ENCODE peak calls at places on chromosome 10, in five cellular contexts. D is upper lobe of left lung; I is thyroid gland; S is HCT116; Q is CD8-positive, alpha-beta memory T cell. E is an unnamed sample.

GRCh38 chr10:111347386-111348005 is 270.7 kb downstream of the ADRA2A start:
- DNase-seq in Q (no peak), I (peak; percentile 52), S (no peak), D (peak; percentile 76), E (no peak)

GRCh38 chr10:105026566-105026965 is 385.5 kb downstream of the SORCS3 start:
- DNase-seq in S (no peak), Q (no peak), I (no peak), D (no peak), E (no peak)

GRCh38 chr10:90855126-90855525 is 2.7 kb downstream of the HTR7 start:
- DNase-seq in D (no peak), Q (no peak), S (no peak), I (no peak), E (no peak)

GRCh38 chr10:60549686-60550085 is 160.0 kb upstream of the ANK3 start:
- DNase-seq in S (peak; percentile 28), Q (no peak), D (no peak), I (no peak), E (no peak)

GRCh38 chr10:74544106-74544505 is 282.3 kb upstream of the KAT6B start:
- DNase-seq in D (no peak), Q (no peak), S (no peak), I (no peak), E (peak; percentile 9)

GRCh38 chr10:132391372-132392020 is 5.5 kb upstream of the PWWP2B start:
- DNase-seq in S (no peak), Q (no peak), I (no peak), D (peak; percentile 8), E (no peak)

GRCh38 chr10:114404171-114405010 is at the start of gene AFAP1L2:
- DNase-seq in I (peak; percentile 71), D (no peak), S (no peak), Q (no peak), E (no peak)

GRCh38 chr10:105742184-105742583 is 1101.1 kb downstream of the SORCS3 start:
- DNase-seq in Q (no peak), S (no peak), I (no peak), D (no peak), E (no peak)

GRCh38 chr10:71255817-71256660 is 43.7 kb downstream of the UNC5B start:
- DNase-seq in Q (no peak), S (peak; percentile 56), D (peak; percentile 77), I (no peak), E (no peak)

GRCh38 chr10:36280396-36280795 is 638.3 kb upstream of the FZD8 start:
- DNase-seq in D (no peak), Q (no peak), S (no peak), I (no peak), E (no peak)

GRCh38 chr10:110357252-110357780 is 52.6 kb upstream of the SMNDC1 start:
- DNase-seq in S (peak; percentile 34), Q (peak; percentile 40), I (no peak), D (no peak), E (no peak)

GRCh38 chr10:74827694-74828093 is 1.3 kb downstream of the KAT6B start:
- DNase-seq in I (no peak), Q (no peak), D (no peak), S (no peak), E (no peak)

GRCh38 chr10:13483951-13484350 is 44.9 kb downstream of the BEND7 start:
- DNase-seq in I (peak; percentile 61), S (no peak), D (no peak), Q (no peak), E (no peak)

GRCh38 chr10:31587691-31588090 is 268.7 kb downstream of the ZEB1 start:
- DNase-seq in S (no peak), I (no peak), Q (no peak), D (no peak), E (no peak)

GRCh38 chr10:1515780-1516491 is 221.4 kb downstream of the ADARB2 start:
- DNase-seq in Q (no peak), I (no peak), D (no peak), S (no peak), E (no peak)

GRCh38 chr10:96991313-96991841 is 159.3 kb downstream of the LCOR start:
- DNase-seq in S (no peak), D (no peak), I (peak; percentile 27), Q (no peak), E (no peak)

GRCh38 chr10:25029519-25029918 is 13.1 kb downstream of the THNSL1 start:
- DNase-seq in S (no peak), D (no peak), Q (no peak), I (no peak), E (no peak)

GRCh38 chr10:30583778-30584415 is 45.7 kb downstream of the LYZL2 start:
- DNase-seq in Q (no peak), S (peak; percentile 57), D (peak; percentile 83), I (peak; percentile 78), E (no peak)

GRCh38 chr10:91163709-91164474 is 56.6 kb upstream of the PCGF5 start:
- DNase-seq in I (peak; percentile 67), D (peak; percentile 74), Q (peak; percentile 60), S (peak; percentile 15), E (no peak)

GRCh38 chr10:51918451-51918850 is 219.1 kb upstream of the CSTF2T start:
- DNase-seq in S (no peak), Q (no peak), D (no peak), I (no peak), E (no peak)

GRCh38 chr10:102546606-102547310 is 43.0 kb downstream of the SUFU start:
- DNase-seq in S (no peak), Q (no peak), D (no peak), I (no peak), E (no peak)

GRCh38 chr10:30422981-30423654 is 10.9 kb upstream of the MAP3K8 start:
- DNase-seq in Q (no peak), S (no peak), I (peak; percentile 68), D (peak; percentile 78), E (no peak)

GRCh38 chr10:49272251-49273081 is 26.5 kb upstream of the C10orf71 start:
- DNase-seq in D (no peak), S (no peak), I (no peak), Q (no peak), E (no peak)

GRCh38 chr10:94137747-94138146 is 144.0 kb downstream of the PLCE1 start:
- DNase-seq in D (no peak), S (no peak), I (no peak), Q (no peak), E (no peak)

GRCh38 chr10:23291551-23292334 is 52.9 kb downstream of the C10orf67 start:
- DNase-seq in Q (no peak), D (no peak), S (no peak), I (no peak), E (no peak)

DNA sequence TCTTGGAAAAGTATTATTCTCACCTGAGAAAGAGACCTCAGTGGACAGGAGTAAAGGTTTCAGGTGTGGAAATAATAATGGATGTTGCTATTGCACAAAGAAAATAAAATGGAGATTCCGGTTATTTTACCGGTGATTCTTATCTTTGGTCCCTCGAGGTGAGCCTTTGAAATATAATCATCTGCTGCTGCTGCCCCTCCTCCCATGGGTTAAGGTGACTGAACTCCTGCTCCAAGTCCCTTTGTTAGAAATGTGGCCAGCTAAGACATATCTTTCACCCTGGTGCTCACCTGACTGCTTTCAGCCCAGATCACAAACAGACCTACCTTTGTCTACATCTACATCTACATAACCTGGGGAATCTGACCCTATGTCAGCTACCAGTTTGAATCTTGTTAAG is 5.7 kb downstream of the CUBN start:
- DNase-seq in S (no peak), I (no peak), Q (no peak), D (no peak), E (no peak)
- H3K27ac ChIP-seq in S (no peak overlapping the region), I (no peak overlapping the region), Q (no peak overlapping the region), D (no peak overlapping the region), E (no peak overlapping the region)

GRCh38 chr10:8402469-8403074 is 348.1 kb downstream of the GATA3 start:
- DNase-seq in S (no peak), I (no peak), Q (peak; percentile 12), D (no peak), E (no peak)

GRCh38 chr10:8400151-8400550 is 345.7 kb downstream of the GATA3 start:
- DNase-seq in Q (no peak), D (no peak), I (no peak), S (no peak), E (no peak)

GRCh38 chr10:8401531-8401930 is 347.0 kb downstream of the GATA3 start:
- DNase-seq in S (no peak), Q (no peak), D (no peak), I (no peak), E (no peak)

GRCh38 chr10:8396675-8397074 is 342.2 kb downstream of the GATA3 start:
- DNase-seq in D (no peak), Q (no peak), I (no peak), S (no peak), E (no peak)

DNA sequence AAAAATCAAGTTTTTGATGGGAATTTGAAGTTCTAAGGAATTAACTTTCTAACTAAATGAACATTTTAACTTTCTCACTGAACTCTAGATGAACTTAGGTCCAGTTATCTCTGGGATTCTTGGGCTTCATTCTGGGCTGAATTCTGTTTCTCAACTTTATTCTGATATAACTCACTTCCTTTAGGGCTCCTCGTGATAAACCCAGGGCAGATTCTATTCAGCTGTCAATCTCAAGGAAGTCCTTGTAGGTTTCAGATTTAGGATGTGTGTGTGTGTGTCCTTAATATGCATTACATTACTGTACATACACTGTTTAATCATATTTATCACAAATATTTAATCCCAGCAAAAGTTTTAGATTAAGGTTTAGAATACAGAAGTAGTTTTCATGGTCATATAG is 344.3 kb downstream of the GATA3 start:
- DNase-seq in S (no peak), Q (no peak), I (no peak), D (no peak), E (no peak)
- H3K27ac ChIP-seq in S (no peak overlapping the region), Q (no peak overlapping the region), I (no peak overlapping the region), D (no peak overlapping the region), E (no peak overlapping the region)

GRCh38 chr10:18572959-18573561 is 78.3 kb downstream of the NSUN6 start:
- DNase-seq in D (no peak), I (no peak), Q (no peak), S (no peak), E (no peak)
- H3K27ac ChIP-seq in D (no peak overlapping the region), I (no peak overlapping the region), Q (no peak overlapping the region), S (no peak overlapping the region), E (no peak overlapping the region)

GRCh38 chr10:4941540-4942330 is 21.5 kb upstream of the AKR1C1 start:
- DNase-seq in Q (no peak), D (peak; percentile 45), S (no peak), I (peak; percentile 69), E (no peak)
- H3K27ac ChIP-seq in Q (peak overlapping the region; percentile 12), D (no peak overlapping the region), S (no peak overlapping the region), I (peak overlapping the region; percentile 99), E (no peak overlapping the region)

GRCh38 chr10:69490876-69491275 is 39.6 kb downstream of the TSPAN15 start:
- DNase-seq in I (no peak), D (no peak), S (no peak), Q (no peak), E (no peak)

GRCh38 chr10:69492091-69492745 is 41.0 kb downstream of the TSPAN15 start:
- DNase-seq in I (no peak), S (no peak), Q (no peak), D (no peak), E (no peak)

GRCh38 chr10:69489506-69490090 is 38.3 kb downstream of the TSPAN15 start:
- DNase-seq in D (no peak), S (no peak), Q (no peak), I (no peak), E (no peak)

GRCh38 chr10:69492746-69493462 is 41.6 kb downstream of the TSPAN15 start:
- DNase-seq in S (no peak), Q (no peak), I (no peak), D (no peak), E (no peak)

DNA sequence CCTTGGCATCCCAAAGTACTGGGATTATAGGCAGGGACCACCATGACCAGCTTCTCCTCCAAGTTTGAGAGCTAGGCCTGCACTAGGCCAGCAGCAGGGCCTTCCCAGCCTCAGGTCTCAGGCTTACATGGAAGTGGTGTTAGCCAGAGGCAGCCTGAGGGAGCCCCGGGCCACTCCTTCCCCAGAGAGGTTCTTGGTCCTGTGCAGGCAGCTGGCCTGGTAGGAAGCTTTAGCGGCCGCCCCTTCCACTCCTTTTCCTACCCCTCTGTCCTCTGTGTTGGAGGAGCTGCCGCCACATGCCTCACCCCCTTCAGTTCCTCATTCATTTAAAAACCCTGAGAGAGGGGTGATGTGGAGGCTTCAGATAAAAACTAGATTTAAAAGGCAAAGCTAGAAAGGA is 40.3 kb downstream of the TSPAN15 start:
- DNase-seq in D (no peak), S (no peak), Q (no peak), I (no peak), E (no peak)
- H3K27ac ChIP-seq in D (peak overlapping the region; percentile 10), S (no peak overlapping the region), Q (no peak overlapping the region), I (no peak overlapping the region), E (no peak overlapping the region)

E was measured in iPS DF 6.9.